ENCODE peak calls at places on chromosomes 4 and X, in four cellular contexts. N, W, H and I are unnamed samples.

GRCh38 chr4:73859614-73860088 is 6.6 kb downstream of the PF4V1 start:
- DNase-seq in N (no peak), W (peak; percentile 71), H (no peak), I (no peak)

GRCh38 chrX:121245763-121246162 is 198.4 kb downstream of the GLUD2 start:
- DNase-seq in N (no peak), W (no peak), H (no peak), I (no peak)

GRCh38 chrX:36443007-36443406 is 523.5 kb downstream of the CFAP47 start:
- DNase-seq in N (no peak), W (no peak), H (no peak), I (no peak)

GRCh38 chrX:103063918-103064434 is at the start of gene BEX1:
- DNase-seq in N (no peak), W (peak; percentile 64), H (no peak), I (peak; percentile 23)

GRCh38 chr4:34920032-34920431 is 1324.3 kb downstream of the ARAP2 start:
- DNase-seq in N (no peak), W (no peak), H (no peak), I (no peak)

GRCh38 chrX:21770631-21771321 is 12.9 kb upstream of the SMPX start:
- DNase-seq in N (no peak), W (no peak), H (no peak), I (no peak)

GRCh38 chrX:30005821-30006220 is 209.5 kb upstream of the MAGEB2 start:
- DNase-seq in N (no peak), W (no peak), H (no peak), I (no peak)

GRCh38 chr4:184404047-184404446 is 70.3 kb downstream of the IRF2 start:
- DNase-seq in N (no peak), W (no peak), H (no peak), I (no peak)

GRCh38 chrX:106168107-106168506 is at the start of gene PWWP3B:
- DNase-seq in N (no peak), W (peak; percentile 33), H (peak; percentile 26), I (peak; percentile 37)

GRCh38 chr4:155402941-155403340 is 26.2 kb upstream of the MAP9 start:
- DNase-seq in N (no peak), W (no peak), H (peak; percentile 60), I (no peak)

GRCh38 chr4:96162631-96163030 is 322.7 kb downstream of the PDHA2 start:
- DNase-seq in N (no peak), W (peak; percentile 45), H (no peak), I (peak; percentile 24)

GRCh38 chrX:31366076-31366475 is 294.2 kb upstream of the FTHL17 start:
- DNase-seq in N (peak; percentile 1), W (no peak), H (no peak), I (no peak)

GRCh38 chrX:149248073-149248625 is 257.0 kb downstream of the IDS start:
- DNase-seq in N (no peak), W (peak; percentile 71), H (peak; percentile 10), I (peak; percentile 75)

GRCh38 chrX:70664726-70665125 is 220.1 kb downstream of the DLG3 start:
- DNase-seq in N (peak; percentile 11), W (peak; percentile 45), H (peak; percentile 4), I (peak; percentile 44)

GRCh38 chrX:63919081-63919480 is 134.1 kb upstream of the ARHGEF9 start:
- DNase-seq in N (no peak), W (no peak), H (no peak), I (no peak)

GRCh38 chrX:19625612-19626011 is 110.3 kb upstream of the MAP3K15 start:
- DNase-seq in N (no peak), W (peak; percentile 46), H (no peak), I (peak; percentile 9)

GRCh38 chr4:1842993-1843448 is 12.9 kb downstream of the LETM1 start:
- DNase-seq in N (no peak), W (peak; percentile 91), H (no peak), I (peak; percentile 90)

GRCh38 chr4:101140228-101140627 is 207.1 kb downstream of the PPP3CA start:
- DNase-seq in N (no peak), W (no peak), H (no peak), I (no peak)

GRCh38 chrX:38561951-38562719 is 793 bp downstream of the TSPAN7 start:
- DNase-seq in N (no peak), W (no peak), H (no peak), I (no peak)

GRCh38 chr4:164931551-164932324 is 45.7 kb downstream of the TRIM61 start:
- DNase-seq in N (no peak), W (no peak), H (no peak), I (peak; percentile 6)

GRCh38 chrX:124045109-124045508 is 83.6 kb downstream of the STAG2 start:
- DNase-seq in N (no peak), W (peak; percentile 40), H (no peak), I (peak; percentile 21)

GRCh38 chrX:48083212-48083611 is 11.8 kb upstream of the ZNF630 start:
- DNase-seq in N (peak; percentile 56), W (peak; percentile 64), H (no peak), I (peak; percentile 43)

GRCh38 chr4:10098770-10099139 is 17.8 kb downstream of the WDR1 start:
- DNase-seq in N (no peak), W (peak; percentile 78), H (no peak), I (peak; percentile 87)

GRCh38 chr4:128574706-128575105 is 234.8 kb upstream of the JADE1 start:
- DNase-seq in N (peak; percentile 74), W (peak; percentile 92), H (peak; percentile 38), I (peak; percentile 80)

GRCh38 chr4:47839259-47839658 is 1.4 kb upstream of the CORIN start:
- DNase-seq in N (peak; percentile 38), W (peak; percentile 91), H (no peak), I (peak; percentile 93)
- TF ChIP-seq CTCF in N (peak; percentile 64), W (peak; percentile 43), H (peak; percentile 35), I (peak; percentile 58)

GRCh38 chr4:7103599-7104365 is 35.9 kb upstream of the GRPEL1 start:
- DNase-seq in N (no peak), W (no peak), H (no peak), I (no peak)
- H3K4me3 ChIP-seq in N (peak overlapping the region; percentile 71), W (peak overlapping the region; percentile 13), H (no peak overlapping the region), I (peak overlapping the region; percentile 29)

GRCh38 chr4:79224777-79225104 is 101.1 kb downstream of the NAA11 start:
- DNase-seq in N (no peak), W (no peak), H (no peak), I (no peak)
- TF ChIP-seq CTCF in N (no peak), W (no peak), H (no peak), I (no peak)

GRCh38 chr4:105346869-105347268 is 127.0 kb downstream of the PPA2 start:
- DNase-seq in N (no peak), W (no peak), H (no peak), I (no peak)
- H3K4me3 ChIP-seq in N (no peak overlapping the region), W (no peak overlapping the region), H (no peak overlapping the region), I (no peak overlapping the region)